ENCODE peak calls at places on chromosome 6, in eight cellular contexts. One of them, this sample, is unnamed.

GRCh38 chr6:45728674-45729073 is 287.0 kb downstream of the CLIC5 start:
- DNase-seq in right cardiac atrium: no peak
- DNase-seq in activated naive CD4-positive, alpha-beta T cell: no peak
- DNase-seq in CD14-positive monocyte: no peak
- DNase-seq in head of caudate nucleus: no peak
- DNase-seq in posterior vena cava: no peak
- DNase-seq in SIG-M5: no peak
- DNase-seq in stomach: no peak
- DNase-seq in this sample: peak

GRCh38 chr6:16804515-16805161 is 43.4 kb upstream of the ATXN1 start:
- DNase-seq in head of caudate nucleus: no peak
- DNase-seq in stomach: no peak
- DNase-seq in CD14-positive monocyte: no peak
- DNase-seq in right cardiac atrium: no peak
- DNase-seq in SIG-M5: no peak
- DNase-seq in posterior vena cava: no peak
- DNase-seq in activated naive CD4-positive, alpha-beta T cell: no peak
- DNase-seq in this sample: no peak

GRCh38 chr6:35128496-35128895 is 12.6 kb downstream of the TCP11 start:
- DNase-seq in CD14-positive monocyte: no peak
- DNase-seq in activated naive CD4-positive, alpha-beta T cell: no peak
- DNase-seq in SIG-M5: no peak
- DNase-seq in head of caudate nucleus: no peak
- DNase-seq in right cardiac atrium: no peak
- DNase-seq in stomach: no peak
- DNase-seq in posterior vena cava: no peak
- DNase-seq in this sample: peak

GRCh38 chr6:43247115-43247999 is 4.1 kb downstream of the TTBK1 start:
- DNase-seq in right cardiac atrium: peak
- DNase-seq in CD14-positive monocyte: peak
- DNase-seq in stomach: peak
- DNase-seq in posterior vena cava: peak
- DNase-seq in activated naive CD4-positive, alpha-beta T cell: peak
- DNase-seq in SIG-M5: no peak
- DNase-seq in head of caudate nucleus: peak
- DNase-seq in this sample: peak

GRCh38 chr6:25369450-25370086 is 90.4 kb downstream of the CARMIL1 start:
- DNase-seq in CD14-positive monocyte: no peak
- DNase-seq in stomach: peak
- DNase-seq in right cardiac atrium: peak
- DNase-seq in activated naive CD4-positive, alpha-beta T cell: no peak
- DNase-seq in posterior vena cava: no peak
- DNase-seq in SIG-M5: no peak
- DNase-seq in head of caudate nucleus: no peak
- DNase-seq in this sample: no peak

GRCh38 chr6:5671162-5671561 is 335.6 kb downstream of the NRN1 start:
- DNase-seq in head of caudate nucleus: no peak
- DNase-seq in stomach: no peak
- DNase-seq in CD14-positive monocyte: peak
- DNase-seq in right cardiac atrium: peak
- DNase-seq in posterior vena cava: no peak
- DNase-seq in activated naive CD4-positive, alpha-beta T cell: no peak
- DNase-seq in SIG-M5: peak
- DNase-seq in this sample: peak

GRCh38 chr6:140879861-140880260 is 1252.9 kb upstream of the GJE1 start:
- DNase-seq in posterior vena cava: no peak
- DNase-seq in activated naive CD4-positive, alpha-beta T cell: no peak
- DNase-seq in SIG-M5: no peak
- DNase-seq in stomach: no peak
- DNase-seq in CD14-positive monocyte: no peak
- DNase-seq in head of caudate nucleus: no peak
- DNase-seq in right cardiac atrium: no peak
- DNase-seq in this sample: peak

GRCh38 chr6:134002821-134003220 is 49.6 kb downstream of the SLC2A12 start:
- DNase-seq in right cardiac atrium: no peak
- DNase-seq in posterior vena cava: no peak
- DNase-seq in CD14-positive monocyte: no peak
- DNase-seq in stomach: no peak
- DNase-seq in activated naive CD4-positive, alpha-beta T cell: no peak
- DNase-seq in head of caudate nucleus: no peak
- DNase-seq in SIG-M5: no peak
- DNase-seq in this sample: no peak

GRCh38 chr6:113203135-113203534 is 654.0 kb upstream of the MARCKS start:
- DNase-seq in right cardiac atrium: no peak
- DNase-seq in posterior vena cava: no peak
- DNase-seq in SIG-M5: no peak
- DNase-seq in activated naive CD4-positive, alpha-beta T cell: no peak
- DNase-seq in stomach: no peak
- DNase-seq in CD14-positive monocyte: no peak
- DNase-seq in head of caudate nucleus: no peak
- DNase-seq in this sample: no peak

GRCh38 chr6:13762648-13763441 is 51.2 kb upstream of the RANBP9 start:
- DNase-seq in CD14-positive monocyte: no peak
- DNase-seq in activated naive CD4-positive, alpha-beta T cell: no peak
- DNase-seq in right cardiac atrium: no peak
- DNase-seq in stomach: no peak
- DNase-seq in head of caudate nucleus: peak
- DNase-seq in SIG-M5: peak
- DNase-seq in posterior vena cava: no peak
- DNase-seq in this sample: peak

GRCh38 chr6:135842618-135843392 is 8.7 kb upstream of the PDE7B start:
- DNase-seq in activated naive CD4-positive, alpha-beta T cell: no peak
- DNase-seq in SIG-M5: no peak
- DNase-seq in CD14-positive monocyte: no peak
- DNase-seq in stomach: no peak
- DNase-seq in head of caudate nucleus: no peak
- DNase-seq in posterior vena cava: no peak
- DNase-seq in right cardiac atrium: no peak
- DNase-seq in this sample: no peak

GRCh38 chr6:18350728-18351127 is 36.4 kb upstream of the RNF144B start:
- DNase-seq in activated naive CD4-positive, alpha-beta T cell: no peak
- DNase-seq in stomach: no peak
- DNase-seq in SIG-M5: no peak
- DNase-seq in head of caudate nucleus: no peak
- DNase-seq in right cardiac atrium: no peak
- DNase-seq in posterior vena cava: no peak
- DNase-seq in CD14-positive monocyte: no peak
- DNase-seq in this sample: no peak

GRCh38 chr6:134667106-134667505 is 282.8 kb downstream of the ALDH8A1 start:
- DNase-seq in head of caudate nucleus: no peak
- DNase-seq in SIG-M5: no peak
- DNase-seq in right cardiac atrium: no peak
- DNase-seq in activated naive CD4-positive, alpha-beta T cell: no peak
- DNase-seq in stomach: no peak
- DNase-seq in CD14-positive monocyte: no peak
- DNase-seq in posterior vena cava: no peak
- DNase-seq in this sample: no peak

GRCh38 chr6:8494730-8495129 is 59.4 kb upstream of the SLC35B3 start:
- DNase-seq in CD14-positive monocyte: no peak
- DNase-seq in stomach: no peak
- DNase-seq in head of caudate nucleus: no peak
- DNase-seq in posterior vena cava: no peak
- DNase-seq in activated naive CD4-positive, alpha-beta T cell: no peak
- DNase-seq in right cardiac atrium: no peak
- DNase-seq in SIG-M5: no peak
- DNase-seq in this sample: no peak

GRCh38 chr6:79810153-79810806 is 137.1 kb downstream of the ELOVL4 start:
- DNase-seq in CD14-positive monocyte: no peak
- DNase-seq in activated naive CD4-positive, alpha-beta T cell: no peak
- DNase-seq in right cardiac atrium: no peak
- DNase-seq in SIG-M5: no peak
- DNase-seq in posterior vena cava: no peak
- DNase-seq in stomach: no peak
- DNase-seq in head of caudate nucleus: peak
- DNase-seq in this sample: no peak

This sample was measured in fibroblast of the aortic adventitia.